ENCODE peak calls at places on chromosomes 12 and 14, in nine cellular contexts. U is A673, W is psoas muscle, E is tibial artery, F is keratinocyte, K is heart left ventricle, G is A549, R is H9, A is transverse colon. N is an unnamed sample. For H3K4me1, the result is how much of the 10 kb centered on the place peaks cover.

GRCh38 chr12:2347137-2347843 is 294.5 kb downstream of the CACNA1C start:
- DNase-seq in U (no peak), W (no peak), E (no peak), F (no peak), K (no peak), G (no peak), R (no peak), A (no peak), N (no peak)

GRCh38 chr14:55133416-55133815 is 4.4 kb downstream of the LGALS3 start:
- DNase-seq in U (peak), W (no peak), E (no peak), F (no peak), K (no peak), G (no peak), R (no peak), A (no peak), N (peak)

GRCh38 chr14:93035917-93036651 is 79.6 kb downstream of the ITPK1 start:
- DNase-seq in U (no peak), W (no peak), E (no peak), F (no peak), K (no peak), G (no peak), R (no peak), A (no peak), N (peak)

GRCh38 chr12:116806845-116807440 is 68.8 kb downstream of the RNFT2 start:
- DNase-seq in U (peak), W (no peak), E (no peak), F (no peak), K (no peak), G (no peak), R (no peak), A (no peak), N (no peak)

GRCh38 chr14:65972891-65973290 is 513.3 kb upstream of the CCDC196 start:
- DNase-seq in U (no peak), W (no peak), E (no peak), F (no peak), K (no peak), G (no peak), R (no peak), A (no peak), N (no peak)

GRCh38 chr12:122023339-122024131 is 1.9 kb downstream of the BCL7A start:
- DNase-seq in U (peak), W (peak), E (peak), F (no peak), K (peak), G (peak), R (peak), A (peak), N (no peak)

GRCh38 chr12:125577334-125577733 is 512.1 kb downstream of the AACS start:
- DNase-seq in U (no peak), W (no peak), E (no peak), F (no peak), K (no peak), G (no peak), R (no peak), A (no peak), N (no peak)

GRCh38 chr14:44361083-44361482 is 146.0 kb downstream of the FSCB start:
- DNase-seq in U (no peak), W (no peak), E (no peak), F (no peak), K (no peak), G (no peak), R (no peak), A (no peak), N (no peak)

GRCh38 chr12:38392584-38393144 is 76.1 kb downstream of the ALG10B start:
- DNase-seq in U (no peak), W (no peak), E (no peak), F (peak), K (no peak), G (no peak), R (no peak), A (no peak), N (no peak)

GRCh38 chr14:86641310-86641709 is 1111.4 kb downstream of the FLRT2 start:
- DNase-seq in U (no peak), W (no peak), E (no peak), F (no peak), K (no peak), G (no peak), R (no peak), A (no peak), N (no peak)

GRCh38 chr12:45369065-45369464 is 153.2 kb downstream of the ANO6 start:
- DNase-seq in U (no peak), W (no peak), E (no peak), F (no peak), K (no peak), G (no peak), R (no peak), A (no peak), N (no peak)

GRCh38 chr14:21505009-21505553 is 6.1 kb downstream of the METTL3 start:
- DNase-seq in U (no peak), W (no peak), E (no peak), F (no peak), K (no peak), G (no peak), R (no peak), A (no peak), N (no peak)

GRCh38 chr12:43336962-43337555 is 214.9 kb downstream of the ADAMTS20 start:
- DNase-seq in U (peak), W (no peak), E (no peak), F (no peak), K (no peak), G (peak), R (no peak), A (no peak), N (no peak)

GRCh38 chr12:30021046-30021833 is 237.5 kb upstream of the TMTC1 start:
- DNase-seq in U (no peak), W (no peak), E (no peak), F (no peak), K (no peak), G (no peak), R (no peak), A (no peak), N (no peak)

GRCh38 chr14:104599446-104599845 is 5.1 kb downstream of the TMEM179 start:
- DNase-seq in U (no peak), W (no peak), E (peak), F (no peak), K (no peak), G (no peak), R (no peak), A (no peak), N (no peak)

GRCh38 chr12:29565727-29566126 is 68.2 kb upstream of the OVCH1 start:
- DNase-seq in U (no peak), W (no peak), E (no peak), F (no peak), K (no peak), G (no peak), R (no peak), A (no peak), N (peak)

GRCh38 chr12:94039914-94040313 is 108.5 kb upstream of the PLXNC1 start:
- DNase-seq in U (no peak), W (no peak), E (no peak), F (no peak), K (no peak), G (no peak), R (no peak), A (no peak), N (no peak)

GRCh38 chr12:8065991-8066594 is at the start of gene C3AR1:
- DNase-seq in U (peak), W (no peak), E (no peak), F (no peak), K (no peak), G (no peak), R (no peak), A (peak), N (no peak)

GRCh38 chr12:64099430-64099829 is 122.7 kb downstream of the KICS2 start:
- DNase-seq in U (no peak), W (peak), E (no peak), F (no peak), K (peak), G (peak), R (no peak), A (no peak), N (peak)

GRCh38 chr14:105904379-105904778 is 378.0 kb downstream of the TMEM121 start:
- DNase-seq in U (no peak), W (no peak), E (no peak), F (no peak), K (peak), G (no peak), R (no peak), A (no peak), N (no peak)

GRCh38 chr14:45742187-45742586 is 489.2 kb upstream of the MIS18BP1 start:
- DNase-seq in U (no peak), W (no peak), E (no peak), F (no peak), K (no peak), G (no peak), R (no peak), A (no peak), N (no peak)

GRCh38 chr14:96409701-96410100 is 17.8 kb downstream of the AK7 start:
- DNase-seq in U (no peak), W (no peak), E (no peak), F (no peak), K (no peak), G (no peak), R (no peak), A (no peak), N (peak)

GRCh38 chr12:60535363-60535762 is 939.5 kb downstream of the SLC16A7 start:
- DNase-seq in U (no peak), W (no peak), E (no peak), F (no peak), K (no peak), G (no peak), R (no peak), A (no peak), N (no peak)

GRCh38 chr12:126248871-126249403 is 1183.7 kb downstream of the AACS start:
- DNase-seq in U (no peak), W (no peak), E (no peak), F (no peak), K (no peak), G (no peak), R (no peak), A (no peak), N (no peak)

GRCh38 chr12:47848853-47849252 is 29.1 kb upstream of the HDAC7 start:
- DNase-seq in U (no peak), W (no peak), E (peak), F (no peak), K (no peak), G (no peak), R (no peak), A (no peak), N (no peak)

GRCh38 chr12:132472386-132472785 is 17.6 kb upstream of the FBRSL1 start:
- DNase-seq in U (no peak), W (peak), E (no peak), F (no peak), K (no peak), G (no peak), R (no peak), A (no peak), N (no peak)

GRCh38 chr14:95498622-95499353 is 17.7 kb downstream of the SYNE3 start:
- DNase-seq in U (no peak), W (no peak), E (peak), F (no peak), K (no peak), G (no peak), R (no peak), A (no peak), N (no peak)

GRCh38 chr14:104237651-104238423 is 99.5 kb downstream of the KIF26A start:
- DNase-seq in U (no peak), W (no peak), E (peak), F (no peak), K (no peak), G (no peak), R (peak), A (no peak), N (no peak)

GRCh38 chr14:90419200-90419599 is 22.4 kb downstream of the CALM1 start:
- DNase-seq in U (peak), W (peak), E (peak), F (no peak), K (peak), G (peak), R (no peak), A (peak), N (peak)

GRCh38 chr14:77498120-77498979 is at the start of gene ISM2:
- DNase-seq in U (peak), W (no peak), E (no peak), F (no peak), K (no peak), G (peak), R (peak), A (peak), N (no peak)

GRCh38 chr12:121170581-121171260 is 38.0 kb downstream of the P2RX7 start:
- DNase-seq in U (no peak), W (no peak), E (peak), F (no peak), K (no peak), G (no peak), R (no peak), A (no peak), N (peak)

GRCh38 chr12:121217066-121217465 is 7.1 kb downstream of the P2RX4 start:
- DNase-seq in U (no peak), W (no peak), E (no peak), F (no peak), K (no peak), G (no peak), R (no peak), A (peak), N (no peak)

GRCh38 chr14:50045039-50045711 is 71.2 kb downstream of the VCPKMT start:
- DNase-seq in U (no peak), W (peak), E (peak), F (no peak), K (peak), G (no peak), R (no peak), A (peak), N (no peak)

GRCh38 chr12:17302001-17302400 is 696.0 kb upstream of the LMO3 start:
- DNase-seq in U (no peak), W (no peak), E (no peak), F (no peak), K (no peak), G (no peak), R (no peak), A (no peak), N (no peak)

GRCh38 chr12:76223869-76224268 is 124.3 kb downstream of the BBS10 start:
- DNase-seq in U (no peak), W (no peak), E (no peak), F (no peak), K (no peak), G (no peak), R (no peak), A (no peak), N (no peak)
- H3K4me1 ChIP-seq in U (under half), W (under half), E (under half), F (under half), K (under half), G (under half), R (under half), A (under half), N (under half)

GRCh38 chr12:51960890-51961289 is 9.4 kb downstream of the ACVR1B start:
- DNase-seq in U (no peak), W (no peak), E (no peak), F (no peak), K (no peak), G (no peak), R (no peak), A (no peak), N (no peak)

GRCh38 chr12:51960488-51960887 is 9.0 kb downstream of the ACVR1B start:
- DNase-seq in U (no peak), W (no peak), E (no peak), F (no peak), K (no peak), G (no peak), R (no peak), A (no peak), N (no peak)

GRCh38 chr12:51959921-51960320 is 8.4 kb downstream of the ACVR1B start:
- DNase-seq in U (no peak), W (no peak), E (no peak), F (no peak), K (no peak), G (no peak), R (no peak), A (no peak), N (no peak)

GRCh38 chr12:51959211-51959610 is 7.7 kb downstream of the ACVR1B start:
- DNase-seq in U (no peak), W (peak), E (no peak), F (no peak), K (no peak), G (no peak), R (no peak), A (peak), N (no peak)

GRCh38 chr12:51958542-51958941 is 7.0 kb downstream of the ACVR1B start:
- DNase-seq in U (no peak), W (no peak), E (no peak), F (no peak), K (no peak), G (no peak), R (no peak), A (no peak), N (no peak)
- H3K4me1 ChIP-seq in U (under half), W (half or more), E (half or more), F (under half), K (under half), G (under half), R (under half), A (half or more), N (under half)

GRCh38 chr12:13000616-13000934 is 510 bp upstream of the HEBP1 start:
- DNase-seq in U (no peak), W (no peak), E (no peak), F (no peak), K (no peak), G (peak), R (no peak), A (no peak), N (peak)

GRCh38 chr12:13000935-13001724 is 1.1 kb upstream of the HEBP1 start:
- DNase-seq in U (peak), W (peak), E (peak), F (no peak), K (peak), G (peak), R (peak), A (peak), N (peak)

GRCh38 chr12:13001725-13002040 is 1.6 kb upstream of the HEBP1 start:
- DNase-seq in U (no peak), W (no peak), E (no peak), F (no peak), K (no peak), G (no peak), R (no peak), A (no peak), N (no peak)

GRCh38 chr12:12999276-12999958 is 648 bp downstream of the HEBP1 start:
- DNase-seq in U (no peak), W (no peak), E (no peak), F (no peak), K (peak), G (peak), R (no peak), A (peak), N (no peak)

GRCh38 chr12:12999959-13000615 is at the start of gene HEBP1:
- DNase-seq in U (peak), W (peak), E (peak), F (no peak), K (peak), G (peak), R (peak), A (peak), N (peak)
- H3K4me1 ChIP-seq in U (under half), W (under half), E (under half), F (under half), K (half or more), G (under half), R (under half), A (under half), N (under half)

GRCh38 chr12:79661629-79662028 is 29.1 kb downstream of the PAWR start:
- DNase-seq in U (no peak), W (no peak), E (no peak), F (no peak), K (no peak), G (no peak), R (no peak), A (no peak), N (no peak)
- H3K4me1 ChIP-seq in U (under half), W (under half), E (half or more), F (under half), K (under half), G (under half), R (under half), A (under half), N (under half)

N was measured in SJSA1.